ENCODE peak calls at places on chromosomes 11 and 22, in ten cellular contexts. D, U, B, L, O, K, W, A, R and H are unnamed samples.

GRCh38 chr11:75445315-75445953 is 12.4 kb upstream of the KLHL35 start:
- DNase-seq in D (peak), U (peak), B (no peak), L (peak), O (peak), K (peak), W (peak), A (peak), R (peak), H (peak)

GRCh38 chr11:124761301-124762021 is 629 bp downstream of the ESAM start:
- DNase-seq in D (no peak), U (no peak), B (no peak), L (no peak), O (no peak), K (no peak), W (peak), A (peak), R (no peak), H (no peak)

GRCh38 chr11:101975734-101976133 is 59.4 kb upstream of the ANGPTL5 start:
- DNase-seq in D (no peak), U (no peak), B (no peak), L (no peak), O (no peak), K (no peak), W (no peak), A (no peak), R (no peak), H (no peak)

GRCh38 chr11:61923166-61924015 is 6.0 kb upstream of the RAB3IL1 start:
- DNase-seq in D (peak), U (peak), B (no peak), L (no peak), O (peak), K (peak), W (peak), A (peak), R (peak), H (peak)

GRCh38 chr11:61627831-61628753 is 47.2 kb upstream of the SYT7 start:
- DNase-seq in D (peak), U (peak), B (peak), L (peak), O (peak), K (peak), W (peak), A (peak), R (peak), H (peak)

GRCh38 chr11:598005-598680 is 17.6 kb downstream of the IRF7 start:
- DNase-seq in D (no peak), U (no peak), B (no peak), L (no peak), O (no peak), K (no peak), W (no peak), A (no peak), R (peak), H (no peak)

GRCh38 chr11:17978553-17979287 is 34.1 kb downstream of the SERGEF start:
- DNase-seq in D (peak), U (peak), B (peak), L (peak), O (peak), K (peak), W (peak), A (peak), R (peak), H (peak)

GRCh38 chr22:44317163-44317455 is 4.4 kb upstream of the SHISAL1 start:
- DNase-seq in D (no peak), U (no peak), B (no peak), L (no peak), O (no peak), K (no peak), W (no peak), A (no peak), R (no peak), H (no peak)

GRCh38 chr11:5992604-5993251 is 5.9 kb upstream of the OR52L1 start:
- DNase-seq in D (no peak), U (peak), B (peak), L (peak), O (peak), K (peak), W (no peak), A (no peak), R (no peak), H (peak)

GRCh38 chr22:35379146-35379993 is 1.5 kb upstream of the HMOX1 start:
- DNase-seq in D (no peak), U (no peak), B (no peak), L (no peak), O (peak), K (no peak), W (peak), A (no peak), R (peak), H (no peak)

GRCh38 chr11:18277560-18278271 is 11.7 kb downstream of the SAA1 start:
- DNase-seq in D (no peak), U (peak), B (no peak), L (no peak), O (no peak), K (peak), W (no peak), A (no peak), R (no peak), H (peak)

GRCh38 chr11:41613321-41613720 is 153.9 kb upstream of the LRRC4C start:
- DNase-seq in D (peak), U (no peak), B (no peak), L (no peak), O (no peak), K (no peak), W (no peak), A (no peak), R (no peak), H (peak)

GRCh38 chr11:78783846-78784245 is 209.2 kb upstream of the NARS2 start:
- DNase-seq in D (no peak), U (no peak), B (no peak), L (no peak), O (no peak), K (no peak), W (peak), A (no peak), R (no peak), H (no peak)

GRCh38 chr22:18104566-18104965 is 6.0 kb upstream of the TUBA8 start:
- DNase-seq in D (peak), U (peak), B (no peak), L (no peak), O (no peak), K (peak), W (peak), A (no peak), R (no peak), H (peak)

GRCh38 chr22:20455709-20456063 is 18.1 kb upstream of the SCARF2 start:
- DNase-seq in D (no peak), U (peak), B (peak), L (no peak), O (no peak), K (no peak), W (peak), A (no peak), R (no peak), H (no peak)

GRCh38 chr22:21917206-21917958 is 35.3 kb downstream of the PPM1F start:
- DNase-seq in D (peak), U (no peak), B (no peak), L (no peak), O (no peak), K (peak), W (no peak), A (no peak), R (no peak), H (peak)

GRCh38 chr22:21916309-21916918 is 36.2 kb downstream of the PPM1F start:
- DNase-seq in D (no peak), U (no peak), B (no peak), L (no peak), O (no peak), K (no peak), W (no peak), A (no peak), R (no peak), H (no peak)

GRCh38 chr22:21918466-21919185 is 34.0 kb downstream of the PPM1F start:
- DNase-seq in D (no peak), U (no peak), B (no peak), L (no peak), O (no peak), K (no peak), W (no peak), A (no peak), R (no peak), H (no peak)

GRCh38 chr22:21917959-21918261 is 34.7 kb downstream of the PPM1F start:
- DNase-seq in D (no peak), U (no peak), B (no peak), L (no peak), O (no peak), K (no peak), W (no peak), A (no peak), R (no peak), H (no peak)

GRCh38 chr22:21915624-21916308 is 36.9 kb downstream of the PPM1F start:
- DNase-seq in D (no peak), U (no peak), B (no peak), L (no peak), O (no peak), K (no peak), W (peak), A (no peak), R (no peak), H (no peak)
- TF ChIP-seq CTCF in D (no peak), U (no peak), B (no peak), L (no peak), O (no peak), K (no peak), W (no peak), A (no peak), R (no peak), H (no peak)

DNA sequence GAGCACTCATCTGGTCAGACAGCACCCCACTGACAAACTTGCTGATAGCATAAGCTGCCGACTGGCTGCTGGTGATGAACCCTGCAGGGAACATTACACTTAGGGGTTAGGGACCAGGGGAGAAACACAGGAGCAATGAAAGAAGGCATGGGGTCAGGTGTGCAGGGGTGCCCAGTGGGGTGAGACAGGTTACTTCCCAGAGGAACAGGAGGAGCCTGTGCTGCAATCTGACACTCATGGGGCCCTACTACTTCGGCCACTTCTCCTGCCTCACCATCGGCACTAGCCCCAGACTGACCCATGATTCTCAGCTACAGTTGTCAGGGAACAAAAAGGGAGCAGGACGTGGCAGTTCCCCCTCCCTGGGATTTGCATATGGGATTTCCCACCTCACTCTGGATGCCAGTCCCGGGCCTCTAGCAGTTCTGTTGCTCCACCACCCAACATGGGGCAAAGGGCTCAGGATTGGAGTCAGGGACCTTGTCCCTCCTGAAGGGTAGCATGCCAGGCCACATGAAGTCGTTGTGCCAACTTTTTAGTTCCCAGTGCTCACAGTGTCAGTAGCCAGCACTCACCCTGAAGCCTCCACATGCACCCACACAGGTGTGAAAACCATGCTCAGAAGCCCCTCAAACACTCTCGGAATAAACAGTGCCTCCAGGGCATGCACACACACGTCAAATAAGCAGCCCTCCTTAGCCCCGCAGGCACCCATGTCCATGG is 2.2 kb downstream of the SLC37A4 start:
- DNase-seq in D (no peak), U (no peak), B (no peak), L (no peak), O (peak), K (no peak), W (peak), A (no peak), R (no peak), H (no peak)
- H3K4me3 ChIP-seq in D (no peak), U (no peak), B (no peak), L (no peak), O (peak), K (no peak), W (peak), A (no peak), R (no peak), H (no peak)

DNA sequence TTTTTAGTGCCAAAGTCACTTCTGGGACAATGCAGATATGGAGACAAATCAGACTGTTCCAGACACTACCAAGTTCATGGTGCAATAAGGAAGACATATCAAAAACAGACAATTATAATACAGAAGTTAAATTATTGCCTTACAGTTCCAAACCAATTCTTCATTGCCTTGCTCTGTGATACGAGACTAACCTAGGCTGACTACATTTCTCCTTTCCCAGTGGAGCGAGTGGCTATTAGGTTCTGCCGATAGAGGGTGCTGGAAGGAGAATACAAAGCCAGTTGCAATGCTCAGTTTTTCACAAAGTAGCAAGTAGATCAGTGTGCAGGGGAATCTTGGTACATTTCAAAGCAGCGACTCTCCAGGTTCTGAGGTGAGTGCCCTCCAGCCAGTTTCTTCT is 67.8 kb downstream of the FAM168A start:
- DNase-seq in D (no peak), U (no peak), B (no peak), L (no peak), O (peak), K (no peak), W (peak), A (no peak), R (no peak), H (no peak)
- TF ChIP-seq CTCF in D (peak), U (no peak), B (peak), L (peak), O (no peak), K (peak), W (peak), A (peak), R (peak), H (peak)

DNA sequence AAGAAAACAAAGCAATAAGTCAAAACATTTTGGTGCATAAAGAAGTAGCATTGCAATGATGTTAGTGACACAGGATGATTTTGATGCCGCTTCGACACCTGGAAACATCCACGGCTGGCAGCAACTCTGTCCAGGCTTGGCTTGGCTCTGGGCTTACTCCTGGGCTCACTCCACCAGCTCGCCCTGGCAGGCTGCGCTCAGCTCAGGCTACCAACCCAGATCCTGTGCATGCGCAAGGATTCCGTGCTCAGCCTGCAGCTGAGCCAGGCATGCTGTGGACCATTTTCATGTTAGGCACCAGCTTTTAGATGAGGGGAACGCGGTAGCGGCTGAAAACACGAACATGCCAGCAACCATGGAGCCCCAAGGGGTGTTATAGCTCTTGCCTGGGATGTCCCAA is 66.0 kb downstream of the SLC25A17 start:
- DNase-seq in D (no peak), U (no peak), B (no peak), L (no peak), O (no peak), K (no peak), W (no peak), A (no peak), R (no peak), H (no peak)
- H3K4me3 ChIP-seq in D (no peak), U (no peak), B (no peak), L (no peak), O (no peak), K (no peak), W (no peak), A (no peak), R (no peak), H (no peak)

GRCh38 chr11:86589856-86590589 is 82.4 kb downstream of the ME3 start:
- DNase-seq in D (no peak), U (no peak), B (no peak), L (no peak), O (no peak), K (no peak), W (no peak), A (no peak), R (no peak), H (no peak)
- TF ChIP-seq CTCF in D (no peak), U (no peak), B (no peak), L (no peak), O (no peak), K (no peak), W (no peak), A (no peak), R (no peak), H (no peak)